ENCODE peak calls at places on chromosomes 2 and 18, in nine cellular contexts. O is GM23248, I is K562, W is fibroblast of lung, A is PC-9, S is HCT116, R is astrocyte, C is H1, N is PC-3. E is an unnamed sample. For H3K4me1, the result is how much of the 10 kb centered on the place peaks cover.

GRCh38 chr2:198040820-198041219 is 236.4 kb downstream of the PLCL1 start:
- DNase-seq in O (no peak), I (no peak), W (no peak), A (no peak), S (no peak), R (no peak), C (no peak), N (no peak), E (peak)

GRCh38 chr2:188677182-188677581 is 297.0 kb upstream of the COL3A1 start:
- DNase-seq in O (peak), I (no peak), W (peak), A (no peak), S (no peak), R (no peak), C (no peak), N (peak), E (no peak)

GRCh38 chr2:46487667-46488333 is 8.4 kb downstream of the TMEM247 start:
- DNase-seq in O (peak), I (peak), W (peak), A (peak), S (no peak), R (peak), C (no peak), N (peak), E (no peak)

GRCh38 chr2:29811378-29811777 is 110.0 kb downstream of the ALK start:
- DNase-seq in O (no peak), I (no peak), W (peak), A (no peak), S (no peak), R (peak), C (no peak), N (peak), E (no peak)

GRCh38 chr2:173922068-173922467 is 43.1 kb downstream of the SP3 start:
- DNase-seq in O (no peak), I (peak), W (no peak), A (no peak), S (no peak), R (no peak), C (no peak), N (no peak), E (no peak)

GRCh38 chr18:61901334-61901986 is 8.7 kb upstream of the RNF152 start:
- DNase-seq in O (peak), I (peak), W (peak), A (peak), S (peak), R (peak), C (peak), N (peak), E (peak)

GRCh38 chr2:44620189-44620990 is 258.6 kb downstream of the CAMKMT start:
- DNase-seq in O (peak), I (no peak), W (no peak), A (no peak), S (no peak), R (no peak), C (no peak), N (peak), E (no peak)

GRCh38 chr2:64636105-64636873 is 17.4 kb downstream of the SERTAD2 start:
- DNase-seq in O (no peak), I (no peak), W (no peak), A (no peak), S (no peak), R (no peak), C (peak), N (no peak), E (no peak)

GRCh38 chr2:231991664-231992063 is 30.2 kb downstream of the DIS3L2 start:
- DNase-seq in O (peak), I (no peak), W (peak), A (no peak), S (no peak), R (peak), C (no peak), N (no peak), E (no peak)

GRCh38 chr2:221570321-221571107 is 1.6 kb downstream of the EPHA4 start:
- DNase-seq in O (peak), I (no peak), W (peak), A (no peak), S (no peak), R (no peak), C (peak), N (peak), E (peak)

GRCh38 chr2:219404291-219404910 is 13.8 kb upstream of the DES start:
- DNase-seq in O (no peak), I (no peak), W (no peak), A (no peak), S (no peak), R (no peak), C (no peak), N (no peak), E (no peak)

GRCh38 chr2:75808039-75808438 is 97.3 kb upstream of the GCFC2 start:
- DNase-seq in O (no peak), I (no peak), W (no peak), A (no peak), S (no peak), R (no peak), C (no peak), N (peak), E (no peak)

GRCh38 chr2:96636772-96637171 is 1.3 kb downstream of the KANSL3 start:
- DNase-seq in O (peak), I (peak), W (no peak), A (no peak), S (no peak), R (peak), C (no peak), N (peak), E (no peak)

GRCh38 chr2:96694279-96694678 is 45.6 kb downstream of the LMAN2L start:
- DNase-seq in O (no peak), I (no peak), W (no peak), A (no peak), S (no peak), R (no peak), C (no peak), N (no peak), E (peak)

GRCh38 chr2:142693171-142693950 is 184.1 kb upstream of the KYNU start:
- DNase-seq in O (no peak), I (peak), W (no peak), A (no peak), S (no peak), R (no peak), C (no peak), N (no peak), E (no peak)

GRCh38 chr2:144669196-144669987 is 149.5 kb upstream of the ZEB2 start:
- DNase-seq in O (no peak), I (no peak), W (no peak), A (no peak), S (no peak), R (no peak), C (no peak), N (no peak), E (no peak)

GRCh38 chr18:77102246-77103040 is 30.1 kb downstream of the MBP start:
- DNase-seq in O (peak), I (no peak), W (peak), A (no peak), S (no peak), R (peak), C (no peak), N (peak), E (no peak)

GRCh38 chr18:42053188-42053781 is 98.3 kb downstream of the PIK3C3 start:
- DNase-seq in O (peak), I (peak), W (peak), A (peak), S (peak), R (peak), C (peak), N (peak), E (peak)

GRCh38 chr2:223972656-223973102 is 15.4 kb downstream of the MRPL44 start:
- DNase-seq in O (no peak), I (no peak), W (no peak), A (no peak), S (no peak), R (no peak), C (no peak), N (no peak), E (no peak)

GRCh38 chr2:30955516-30956132 is 148.4 kb upstream of the CAPN13 start:
- DNase-seq in O (no peak), I (no peak), W (no peak), A (no peak), S (no peak), R (no peak), C (no peak), N (no peak), E (no peak)

GRCh38 chr18:68693091-68693815 is 21.7 kb downstream of the TMX3 start:
- DNase-seq in O (no peak), I (no peak), W (no peak), A (no peak), S (no peak), R (no peak), C (no peak), N (no peak), E (no peak)

GRCh38 chr2:83742117-83742782 is 716.8 kb downstream of the SUCLG1 start:
- DNase-seq in O (peak), I (no peak), W (peak), A (no peak), S (no peak), R (no peak), C (no peak), N (no peak), E (no peak)

GRCh38 chr2:16081316-16082200 is 141.2 kb downstream of the MYCN start:
- DNase-seq in O (no peak), I (no peak), W (no peak), A (no peak), S (no peak), R (no peak), C (no peak), N (no peak), E (peak)

GRCh38 chr2:169259402-169259801 is 102.9 kb downstream of the LRP2 start:
- DNase-seq in O (no peak), I (no peak), W (no peak), A (no peak), S (no peak), R (no peak), C (no peak), N (no peak), E (no peak)

GRCh38 chr2:8526403-8526696 is 155.5 kb upstream of the ID2 start:
- DNase-seq in O (no peak), I (no peak), W (no peak), A (no peak), S (no peak), R (no peak), C (no peak), N (no peak), E (no peak)
- H3K4me1 ChIP-seq in O (under half), I (under half), W (under half), A (under half), S (under half), R (under half), C (under half), N (under half), E (under half)

GRCh38 chr18:48410095-48410920 is 1.1 kb upstream of the ZBTB7C start:
- DNase-seq in O (peak), I (peak), W (peak), A (peak), S (peak), R (peak), C (peak), N (peak), E (peak)
- TF ChIP-seq EZH2 in O (no peak), I (no peak), W (peak), A (no peak), S (no peak), R (no peak), C (peak), N (no peak), E (peak)

DNA sequence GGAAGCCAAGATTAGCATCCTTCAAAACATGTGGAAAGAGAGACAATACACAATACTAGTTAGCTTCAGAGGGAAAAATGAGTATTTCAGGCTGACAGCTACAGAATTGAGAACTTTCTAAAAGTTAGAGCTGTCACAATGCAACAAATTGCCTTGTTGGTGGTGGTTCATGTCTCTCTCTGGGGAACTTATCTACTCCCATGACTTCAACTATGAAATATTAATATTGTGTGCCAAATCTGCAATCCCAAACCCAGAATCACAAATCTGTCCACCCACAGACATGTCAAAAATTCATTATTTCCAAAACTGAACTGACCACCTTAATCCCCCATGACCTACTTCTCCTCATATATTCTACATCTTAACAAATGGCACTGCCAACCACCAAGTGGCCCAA is 143.5 kb downstream of the TCF4 start:
- DNase-seq in O (no peak), I (no peak), W (peak), A (no peak), S (no peak), R (peak), C (no peak), N (no peak), E (no peak)
- H3K4me1 ChIP-seq in O (under half), I (under half), W (under half), A (under half), S (under half), R (under half), C (under half), N (under half), E (under half)

GRCh38 chr2:191749181-191749540 is 71.2 kb downstream of the NABP1 start:
- DNase-seq in O (no peak), I (no peak), W (no peak), A (no peak), S (peak), R (no peak), C (no peak), N (peak), E (no peak)

GRCh38 chr2:191756753-191757152 is 78.8 kb downstream of the NABP1 start:
- DNase-seq in O (no peak), I (no peak), W (peak), A (no peak), S (no peak), R (no peak), C (no peak), N (no peak), E (no peak)

GRCh38 chr2:191758420-191759199 is 80.7 kb downstream of the NABP1 start:
- DNase-seq in O (peak), I (peak), W (peak), A (peak), S (peak), R (peak), C (peak), N (peak), E (peak)

GRCh38 chr2:191757256-191757655 is 79.3 kb downstream of the NABP1 start:
- DNase-seq in O (no peak), I (no peak), W (no peak), A (no peak), S (no peak), R (no peak), C (no peak), N (no peak), E (no peak)

DNA sequence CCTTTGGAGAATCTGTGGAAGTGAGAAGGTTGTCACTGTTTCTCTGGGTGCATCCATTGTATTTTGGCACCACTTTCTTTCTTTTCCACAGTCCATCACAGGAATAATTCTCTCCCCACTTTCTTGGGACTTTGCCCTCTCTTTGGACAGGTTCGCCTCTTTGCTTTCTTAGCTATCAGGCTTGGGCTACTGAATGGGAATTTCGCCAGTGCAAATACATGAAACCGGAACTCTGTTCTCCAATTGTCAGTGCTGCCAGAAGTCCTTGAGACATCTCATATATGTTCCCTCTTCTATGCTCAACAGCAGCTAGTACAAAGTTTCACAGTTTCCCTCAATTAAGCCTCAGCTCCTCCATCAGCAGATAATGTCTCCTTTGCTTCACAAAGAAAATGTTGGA is 76.2 kb downstream of the NABP1 start:
- DNase-seq in O (no peak), I (no peak), W (no peak), A (no peak), S (no peak), R (no peak), C (no peak), N (no peak), E (no peak)
- TF ChIP-seq EZH2 in O (no peak), I (no peak), W (no peak), A (no peak), S (no peak), R (no peak), C (no peak), N (no peak), E (no peak)

DNA sequence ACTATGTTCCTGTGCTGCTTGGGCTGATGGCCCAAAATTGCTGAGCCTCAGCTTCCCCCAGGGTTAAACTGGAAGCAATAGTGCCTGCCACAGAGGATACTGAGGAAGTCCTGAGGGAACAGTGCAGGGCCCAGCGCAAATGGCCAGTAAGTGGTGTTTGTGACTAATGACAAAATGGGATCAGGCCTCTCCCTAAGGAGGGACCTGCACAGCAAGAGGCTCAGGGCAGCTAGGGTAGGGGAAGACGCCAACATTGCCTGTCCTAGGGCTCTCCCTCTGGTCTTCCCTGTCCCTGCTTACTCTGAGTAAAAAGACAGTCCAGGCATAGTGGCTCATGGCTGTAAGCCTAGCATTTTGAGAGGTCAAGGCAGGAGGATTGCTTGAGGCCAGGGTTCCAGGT is 37.8 kb downstream of the INO80C start:
- DNase-seq in O (no peak), I (no peak), W (no peak), A (no peak), S (no peak), R (no peak), C (no peak), N (no peak), E (no peak)
- H3K4me1 ChIP-seq in O (under half), I (under half), W (under half), A (half or more), S (half or more), R (under half), C (under half), N (half or more), E (under half)

GRCh38 chr2:138780908-138781307 is 718 bp upstream of the NXPH2 start:
- DNase-seq in O (no peak), I (no peak), W (no peak), A (no peak), S (no peak), R (no peak), C (peak), N (no peak), E (no peak)
- TF ChIP-seq EZH2 in O (no peak), I (no peak), W (peak), A (no peak), S (no peak), R (peak), C (no peak), N (no peak), E (peak)

GRCh38 chr2:134258684-134259408 is 5.0 kb downstream of the MGAT5 start:
- DNase-seq in O (no peak), I (no peak), W (no peak), A (no peak), S (no peak), R (no peak), C (no peak), N (no peak), E (no peak)

GRCh38 chr2:134259571-134259970 is 5.7 kb downstream of the MGAT5 start:
- DNase-seq in O (no peak), I (no peak), W (no peak), A (no peak), S (no peak), R (no peak), C (no peak), N (no peak), E (no peak)

GRCh38 chr2:134257965-134258683 is 4.3 kb downstream of the MGAT5 start:
- DNase-seq in O (no peak), I (no peak), W (no peak), A (no peak), S (no peak), R (no peak), C (no peak), N (no peak), E (no peak)

GRCh38 chr2:134256961-134257360 is 3.1 kb downstream of the MGAT5 start:
- DNase-seq in O (no peak), I (no peak), W (no peak), A (no peak), S (no peak), R (no peak), C (no peak), N (no peak), E (no peak)

GRCh38 chr2:134257516-134257915 is 3.6 kb downstream of the MGAT5 start:
- DNase-seq in O (no peak), I (no peak), W (no peak), A (no peak), S (no peak), R (no peak), C (no peak), N (no peak), E (no peak)
- H3K4me1 ChIP-seq in O (under half), I (under half), W (under half), A (under half), S (under half), R (under half), C (under half), N (under half), E (under half)

GRCh38 chr18:32280911-32281310 is 91.1 kb downstream of the MEP1B start:
- DNase-seq in O (no peak), I (no peak), W (no peak), A (no peak), S (no peak), R (no peak), C (no peak), N (peak), E (no peak)
- TF ChIP-seq EZH2 in O (no peak), I (no peak), W (no peak), A (no peak), S (no peak), R (no peak), C (no peak), N (no peak), E (no peak)

GRCh38 chr2:43488737-43489136 is 107.1 kb downstream of the THADA start:
- DNase-seq in O (no peak), I (no peak), W (no peak), A (no peak), S (no peak), R (no peak), C (no peak), N (peak), E (no peak)
- H3K4me1 ChIP-seq in O (under half), I (under half), W (under half), A (under half), S (under half), R (under half), C (under half), N (under half), E (under half)

GRCh38 chr2:172234716-172235661 is 132.3 kb upstream of the DLX2 start:
- DNase-seq in O (peak), I (peak), W (no peak), A (no peak), S (no peak), R (no peak), C (peak), N (no peak), E (peak)
- TF ChIP-seq EZH2 in O (peak), I (no peak), W (no peak), A (no peak), S (no peak), R (peak), C (peak), N (no peak), E (peak)

E was measured in neural progenitor cell.